ENCODE peak calls at places on chromosomes 3 and 15, in five cellular contexts. N is neuronal stem cell, R is H9, B is mesenchymal stem cell, T is IMR-90. Q is an unnamed sample.

GRCh38 chr15:71424765-71425164 is 309.5 kb downstream of the THSD4 start:
- DNase-seq in N (no peak), R (no peak), B (peak), T (peak), Q (no peak)

GRCh38 chr15:25596644-25597562 is 158.1 kb upstream of the UBE3A start:
- DNase-seq in N (no peak), R (no peak), B (no peak), T (no peak), Q (no peak)

GRCh38 chr3:98778852-98779379 is 15.8 kb downstream of the ST3GAL6 start:
- DNase-seq in N (no peak), R (no peak), B (peak), T (peak), Q (no peak)

GRCh38 chr3:186277268-186277909 is 84.6 kb downstream of the DGKG start:
- DNase-seq in N (no peak), R (peak), B (peak), T (peak), Q (peak)

GRCh38 chr3:52843116-52843865 is 8.5 kb upstream of the MUSTN1 start:
- DNase-seq in N (no peak), R (no peak), B (no peak), T (no peak), Q (no peak)

GRCh38 chr3:25053360-25053759 is 374.7 kb upstream of the RARB start:
- DNase-seq in N (no peak), R (no peak), B (no peak), T (no peak), Q (no peak)

GRCh38 chr3:186360779-186361178 is 1.3 kb downstream of the DGKG start:
- DNase-seq in N (peak), R (peak), B (no peak), T (no peak), Q (peak)

GRCh38 chr3:55897573-55898224 is 410.6 kb upstream of the WNT5A start:
- DNase-seq in N (peak), R (no peak), B (peak), T (peak), Q (peak)

GRCh38 chr3:179933079-179933478 is 103.7 kb downstream of the PEX5L start:
- DNase-seq in N (no peak), R (no peak), B (no peak), T (no peak), Q (no peak)

GRCh38 chr15:68733666-68734065 is 87.0 kb downstream of the ANP32A start:
- DNase-seq in N (no peak), R (no peak), B (peak), T (no peak), Q (no peak)

GRCh38 chr3:136632625-136633081 is 119.5 kb downstream of the STAG1 start:
- DNase-seq in N (no peak), R (no peak), B (no peak), T (peak), Q (no peak)

GRCh38 chr15:52162260-52162659 is 28.9 kb downstream of the GNB5 start:
- DNase-seq in N (no peak), R (no peak), B (no peak), T (peak), Q (no peak)

GRCh38 chr3:161890147-161890625 is 393.6 kb downstream of the OTOL1 start:
- DNase-seq in N (no peak), R (no peak), B (peak), T (peak), Q (no peak)

GRCh38 chr3:155370198-155370597 is 76.7 kb upstream of the STRIT1 start:
- DNase-seq in N (no peak), R (no peak), B (no peak), T (no peak), Q (no peak)

GRCh38 chr3:133437391-133438093 is 37.7 kb downstream of the BFSP2 start:
- DNase-seq in N (no peak), R (no peak), B (no peak), T (peak), Q (no peak)

GRCh38 chr3:64664397-64664796 is 23.4 kb downstream of the ADAMTS9 start:
- DNase-seq in N (no peak), R (no peak), B (no peak), T (no peak), Q (no peak)

GRCh38 chr15:56215769-56216168 is 27.9 kb downstream of the RFX7 start:
- DNase-seq in N (no peak), R (no peak), B (peak), T (peak), Q (peak)

GRCh38 chr15:101206173-101206572 is 45.7 kb downstream of the CHSY1 start:
- DNase-seq in N (no peak), R (no peak), B (peak), T (peak), Q (no peak)

GRCh38 chr3:57228734-57229505 is 1.4 kb downstream of the APPL1 start:
- DNase-seq in N (no peak), R (no peak), B (peak), T (peak), Q (no peak)

GRCh38 chr3:196322-197153 is at the start of gene CHL1:
- DNase-seq in N (peak), R (peak), B (no peak), T (no peak), Q (peak)

GRCh38 chr3:101131767-101132166 is 138.5 kb upstream of the ABI3BP start:
- DNase-seq in N (no peak), R (no peak), B (no peak), T (no peak), Q (peak)

GRCh38 chr3:193010191-193010590 is 92.5 kb upstream of the MB21D2 start:
- DNase-seq in N (no peak), R (no peak), B (no peak), T (no peak), Q (no peak)

GRCh38 chr3:32217339-32217738 is 21.1 kb upstream of the CMTM8 start:
- DNase-seq in N (no peak), R (no peak), B (no peak), T (no peak), Q (no peak)

GRCh38 chr3:196537319-196537984 is 22.3 kb upstream of the SMCO1 start:
- DNase-seq in N (peak), R (no peak), B (no peak), T (peak), Q (peak)

GRCh38 chr3:175146258-175146657 is 287.1 kb downstream of the NAALADL2 start:
- DNase-seq in N (no peak), R (no peak), B (peak), T (peak), Q (no peak)

GRCh38 chr3:101890716-101891115 is 41.4 kb downstream of the NFKBIZ start:
- DNase-seq in N (no peak), R (no peak), B (peak), T (peak), Q (no peak)

GRCh38 chr3:188046561-188047213 is 107.3 kb upstream of the LPP start:
- DNase-seq in N (no peak), R (no peak), B (no peak), T (peak), Q (no peak)

GRCh38 chr15:74402873-74403589 is 30.7 kb downstream of the SEMA7A start:
- DNase-seq in N (no peak), R (no peak), B (no peak), T (no peak), Q (no peak)

GRCh38 chr3:107458871-107459270 is 63.9 kb upstream of the BBX start:
- DNase-seq in N (no peak), R (no peak), B (no peak), T (no peak), Q (no peak)

GRCh38 chr3:28856796-28857195 is 424.1 kb upstream of the RBMS3 start:
- DNase-seq in N (no peak), R (no peak), B (no peak), T (peak), Q (no peak)

GRCh38 chr3:196219970-196220311 is 3.6 kb downstream of the SLC51A start:
- DNase-seq in N (no peak), R (no peak), B (no peak), T (no peak), Q (no peak)

DNA sequence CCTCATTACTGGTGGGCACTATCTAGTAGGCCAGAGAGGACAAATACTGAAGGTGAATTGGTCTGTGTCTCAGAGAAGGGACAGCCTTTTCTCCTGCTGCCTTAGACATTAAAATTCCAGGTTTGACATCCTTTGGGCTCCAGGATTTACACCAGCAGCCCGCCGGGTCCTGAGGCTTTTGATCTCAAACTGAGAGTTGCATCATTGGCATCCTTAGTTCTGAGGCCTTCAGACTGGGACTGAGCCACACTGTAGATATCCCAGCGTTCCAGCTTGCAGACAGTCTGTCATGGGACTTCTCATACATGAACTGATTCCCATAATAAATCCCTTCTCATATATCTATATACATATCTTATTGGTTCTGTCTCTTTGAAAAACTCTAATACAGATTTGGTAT is 77.4 kb downstream of the LRRC28 start:
- DNase-seq in N (no peak), R (no peak), B (no peak), T (no peak), Q (peak)
- H3K4ac ChIP-seq in N (no peak), R (no peak), B (no peak), T (no peak), Q (no peak)

GRCh38 chr3:119296723-119297122 is 2.5 kb downstream of the ARHGAP31 start:
- DNase-seq in N (no peak), R (no peak), B (no peak), T (no peak), Q (no peak)
- H2AK5ac ChIP-seq in N (no peak), R (no peak), B (peak), T (no peak), Q (no peak)

GRCh38 chr15:41969851-41970431 is 2.4 kb downstream of the EHD4 start:
- DNase-seq in N (no peak), R (no peak), B (no peak), T (no peak), Q (peak)

GRCh38 chr15:41970456-41970855 is 1.9 kb downstream of the EHD4 start:
- DNase-seq in N (no peak), R (no peak), B (no peak), T (no peak), Q (no peak)

GRCh38 chr15:41971893-41972340 is 440 bp downstream of the EHD4 start:
- DNase-seq in N (peak), R (no peak), B (no peak), T (no peak), Q (no peak)

GRCh38 chr15:41971089-41971892 is 1.1 kb downstream of the EHD4 start:
- DNase-seq in N (peak), R (peak), B (peak), T (peak), Q (peak)

GRCh38 chr15:41972341-41973237 is at the start of gene EHD4:
- DNase-seq in N (peak), R (peak), B (peak), T (peak), Q (peak)
- H3K4ac ChIP-seq in N (no peak), R (no peak), B (peak), T (peak), Q (no peak)

GRCh38 chr15:80695099-80695910 is at the start of gene ABHD17C:
- DNase-seq in N (peak), R (peak), B (peak), T (peak), Q (peak)
- H2AK5ac ChIP-seq in N (peak), R (no peak), B (no peak), T (peak), Q (no peak)

DNA sequence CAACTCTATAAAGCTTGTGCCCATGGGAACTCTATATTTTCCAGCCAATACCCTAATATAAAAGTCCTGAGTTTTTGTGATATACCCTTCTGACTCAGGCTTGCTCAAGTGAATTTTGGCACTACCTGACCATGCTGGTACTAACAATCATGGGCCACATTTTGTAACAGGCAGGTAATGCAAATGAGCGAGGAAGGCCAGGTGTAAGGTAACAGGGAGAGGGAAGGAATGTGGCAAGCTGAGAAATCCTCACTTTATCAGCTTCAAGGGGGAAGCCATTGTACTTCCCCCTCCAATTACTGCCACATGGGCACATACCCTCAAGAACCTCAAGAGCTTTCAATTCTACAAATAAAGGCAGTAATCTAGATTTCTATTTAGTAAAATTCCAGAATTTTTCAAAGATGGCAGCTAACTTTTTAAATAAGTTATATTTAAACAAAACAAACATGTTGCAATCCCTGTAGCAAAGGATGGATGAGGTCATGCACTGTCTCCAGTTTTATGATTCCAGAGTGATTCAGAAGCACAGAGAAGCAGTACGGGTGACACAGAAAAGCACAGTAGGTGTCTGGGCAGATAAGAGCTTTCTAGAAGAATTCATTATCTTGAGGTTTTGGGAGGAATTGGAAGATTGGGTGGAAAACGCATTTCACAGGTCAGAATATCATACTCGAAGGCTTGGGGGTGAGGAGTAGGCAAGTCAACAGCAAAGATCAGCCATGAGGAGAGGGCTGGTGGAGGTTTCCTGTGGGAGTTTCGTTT is 87.6 kb downstream of the FOXP1 start:
- DNase-seq in N (no peak), R (peak), B (peak), T (peak), Q (peak)
- H3K4ac ChIP-seq in N (no peak), R (peak), B (no peak), T (peak), Q (peak)

DNA sequence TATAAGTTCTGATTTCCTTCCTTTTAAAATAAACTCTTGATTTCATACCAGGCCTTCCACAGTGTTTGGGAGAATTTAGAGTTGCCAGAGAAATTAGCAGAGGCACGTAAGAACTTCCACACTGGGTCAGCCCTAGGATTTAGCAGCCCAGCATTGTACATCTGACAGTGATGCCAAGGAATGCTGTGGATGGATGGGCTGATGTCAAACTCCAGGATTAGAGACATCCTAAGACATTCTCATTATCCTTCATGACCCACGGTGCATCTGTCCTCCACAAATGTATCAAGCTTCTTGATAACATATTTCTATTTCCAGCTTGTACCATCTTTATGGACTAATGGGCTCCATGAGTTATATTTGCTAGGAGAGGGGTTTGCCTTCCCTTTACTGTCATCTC is 8.0 kb upstream of the TPM1 start:
- DNase-seq in N (no peak), R (no peak), B (no peak), T (no peak), Q (no peak)
- H2AK5ac ChIP-seq in N (no peak), R (no peak), B (no peak), T (no peak), Q (no peak)

GRCh38 chr3:9933561-9934234 is at the start of gene CRELD1:
- DNase-seq in N (peak), R (peak), B (peak), T (peak), Q (peak)
- H3K4ac ChIP-seq in N (peak), R (no peak), B (peak), T (peak), Q (peak)

GRCh38 chr3:42473083-42473932 is 29.1 kb upstream of the VIPR1 start:
- DNase-seq in N (no peak), R (no peak), B (peak), T (peak), Q (no peak)
- H2AK5ac ChIP-seq in N (no peak), R (no peak), B (no peak), T (no peak), Q (no peak)

DNA sequence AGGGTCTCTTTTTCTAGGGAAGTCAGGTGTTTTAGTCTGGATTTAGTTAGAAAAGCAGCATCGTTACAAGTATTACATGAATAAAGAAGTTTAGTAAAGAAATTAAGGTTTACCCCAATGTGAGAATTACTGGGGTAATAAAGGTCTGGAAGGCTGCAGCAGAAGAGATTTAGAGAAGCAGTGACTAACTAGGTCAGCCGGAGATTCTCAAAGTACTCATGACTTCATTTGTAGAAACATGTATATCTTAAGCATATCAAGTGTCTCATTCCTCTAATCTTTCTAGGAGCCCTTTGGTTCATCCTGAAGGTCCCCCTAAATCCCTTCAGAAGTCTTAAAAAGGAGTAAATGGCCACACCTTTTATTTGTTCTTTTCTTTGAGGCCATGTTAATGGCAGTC is 26.0 kb downstream of the DTWD1 start:
- DNase-seq in N (no peak), R (no peak), B (no peak), T (peak), Q (no peak)
- H3K4ac ChIP-seq in N (no peak), R (no peak), B (no peak), T (no peak), Q (no peak)

DNA sequence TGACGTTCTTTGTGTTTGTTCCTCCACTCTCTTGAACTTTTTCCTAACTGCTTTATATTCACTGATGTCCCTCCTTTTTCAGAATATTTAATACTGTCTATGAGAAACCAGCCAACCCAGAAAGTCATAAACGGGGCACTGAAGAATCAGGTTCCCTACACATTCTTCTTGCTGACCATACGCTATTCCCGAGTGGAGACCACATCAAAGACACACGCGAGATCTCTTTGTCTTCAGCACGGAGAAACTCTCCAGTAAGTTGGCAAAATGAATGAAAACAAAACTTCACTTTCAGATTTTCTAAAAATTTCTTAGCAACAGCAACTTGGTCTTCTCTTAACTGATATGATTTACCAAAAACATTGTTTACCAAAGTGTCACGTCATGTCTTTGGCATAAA is 22.6 kb downstream of the FAM174B start:
- DNase-seq in N (no peak), R (peak), B (no peak), T (no peak), Q (no peak)
- H2AK5ac ChIP-seq in N (no peak), R (no peak), B (no peak), T (no peak), Q (no peak)

Q was measured in mesendoderm.